ENCODE peak calls at places on chromosomes 11 and 22, in seven cellular contexts. N is IMR-90, Z is esophagus squamous epithelium, A is transverse colon, B is heart right ventricle, P is cardiac muscle cell, V is mammary epithelial cell. F is an unnamed sample. For H3K4me1, the result is how much of the 10 kb centered on the place peaks cover.

GRCh38 chr22:46846154-46846831 is 83.8 kb downstream of the TBC1D22A start:
- DNase-seq in P (no peak), B (no peak), A (no peak), N (peak), V (peak), Z (no peak), F (no peak)

GRCh38 chr22:20656516-20656901 is 117.4 kb upstream of the SERPIND1 start:
- DNase-seq in N (no peak), Z (no peak), A (no peak), V (no peak), P (no peak), B (no peak), F (no peak)

GRCh38 chr22:42769574-42770447 is 49.1 kb upstream of the A4GALT start:
- DNase-seq in N (peak), Z (no peak), B (peak), V (no peak), P (peak), A (peak), F (peak)

GRCh38 chr11:121795206-121795605 is 320.8 kb downstream of the BLID start:
- DNase-seq in V (no peak), B (no peak), P (no peak), A (no peak), N (no peak), Z (no peak), F (no peak)

GRCh38 chr11:131885371-131885770 is 515.0 kb downstream of the NTM start:
- DNase-seq in Z (no peak), V (no peak), P (no peak), B (no peak), N (no peak), A (no peak), F (no peak)

GRCh38 chr22:47248925-47249324 is 486.5 kb downstream of the TBC1D22A start:
- DNase-seq in N (no peak), V (no peak), P (no peak), A (no peak), Z (no peak), B (no peak), F (no peak)

GRCh38 chr11:84922212-84922805 is 704.8 kb downstream of the DLG2 start:
- DNase-seq in Z (no peak), A (no peak), V (no peak), N (no peak), P (no peak), B (no peak), F (no peak)

GRCh38 chr11:9065614-9066431 is 25.6 kb downstream of the SCUBE2 start:
- DNase-seq in Z (no peak), P (peak), B (no peak), N (peak), A (no peak), V (no peak), F (no peak)

GRCh38 chr11:4025248-4025956 is 69.2 kb upstream of the RRM1 start:
- DNase-seq in P (peak), N (peak), V (peak), Z (no peak), A (no peak), B (no peak), F (no peak)

GRCh38 chr22:27802389-27803079 is 978 bp upstream of the MN1 start:
- DNase-seq in V (no peak), B (no peak), Z (no peak), N (no peak), A (no peak), P (no peak), F (no peak)

GRCh38 chr11:9735236-9735635 is 71.4 kb downstream of the SWAP70 start:
- DNase-seq in A (no peak), V (no peak), N (no peak), B (no peak), P (no peak), Z (no peak), F (no peak)

GRCh38 chr11:109862808-109863207 is 230.4 kb upstream of the ZC3H12C start:
- DNase-seq in V (no peak), P (no peak), A (no peak), N (no peak), Z (no peak), B (no peak), F (no peak)

GRCh38 chr11:36071917-36072500 is 128.1 kb downstream of the LDLRAD3 start:
- DNase-seq in P (no peak), V (no peak), N (no peak), B (no peak), A (no peak), Z (no peak), F (no peak)

GRCh38 chr11:36077368-36077767 is 133.5 kb downstream of the LDLRAD3 start:
- DNase-seq in A (no peak), B (no peak), Z (no peak), N (no peak), V (no peak), P (no peak), F (no peak)

GRCh38 chr11:36070215-36070976 is 126.5 kb downstream of the LDLRAD3 start:
- DNase-seq in Z (no peak), V (no peak), P (no peak), N (no peak), B (no peak), A (no peak), F (no peak)

GRCh38 chr11:36075053-36075452 is 131.2 kb downstream of the LDLRAD3 start:
- DNase-seq in P (peak), N (peak), V (peak), A (no peak), Z (no peak), B (no peak), F (no peak)

GRCh38 chr11:36073411-36074203 is 129.7 kb downstream of the LDLRAD3 start:
- DNase-seq in B (peak), V (peak), P (peak), A (no peak), Z (no peak), N (peak), F (peak)
- H3K27ac ChIP-seq in B (no peak), V (no peak), P (no peak), A (no peak), Z (peak), N (peak), F (no peak)

DNA sequence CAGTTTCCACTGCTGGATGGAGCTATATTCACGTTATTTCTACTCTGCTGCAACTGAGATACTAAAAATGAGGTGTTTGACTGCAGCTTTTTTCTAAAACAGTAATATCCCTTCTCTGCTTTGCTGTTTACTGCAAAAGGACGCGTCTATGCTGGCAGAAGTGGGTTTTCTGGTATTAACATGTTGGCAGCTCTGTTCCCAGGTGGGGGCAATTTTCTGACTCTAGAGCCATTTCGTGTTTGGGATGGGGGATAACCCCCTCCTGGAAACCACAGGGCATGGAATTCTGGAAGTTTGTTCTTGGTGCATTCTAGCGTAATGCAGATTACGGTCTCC is 4.9 kb downstream of the GRK2 start:
- DNase-seq in N (no peak), A (no peak), V (no peak), B (no peak), Z (no peak), P (no peak), F (no peak)
- H3K4me1 ChIP-seq in N (under half), A (half or more), V (under half), B (half or more), Z (half or more), P (under half), F (under half)

DNA sequence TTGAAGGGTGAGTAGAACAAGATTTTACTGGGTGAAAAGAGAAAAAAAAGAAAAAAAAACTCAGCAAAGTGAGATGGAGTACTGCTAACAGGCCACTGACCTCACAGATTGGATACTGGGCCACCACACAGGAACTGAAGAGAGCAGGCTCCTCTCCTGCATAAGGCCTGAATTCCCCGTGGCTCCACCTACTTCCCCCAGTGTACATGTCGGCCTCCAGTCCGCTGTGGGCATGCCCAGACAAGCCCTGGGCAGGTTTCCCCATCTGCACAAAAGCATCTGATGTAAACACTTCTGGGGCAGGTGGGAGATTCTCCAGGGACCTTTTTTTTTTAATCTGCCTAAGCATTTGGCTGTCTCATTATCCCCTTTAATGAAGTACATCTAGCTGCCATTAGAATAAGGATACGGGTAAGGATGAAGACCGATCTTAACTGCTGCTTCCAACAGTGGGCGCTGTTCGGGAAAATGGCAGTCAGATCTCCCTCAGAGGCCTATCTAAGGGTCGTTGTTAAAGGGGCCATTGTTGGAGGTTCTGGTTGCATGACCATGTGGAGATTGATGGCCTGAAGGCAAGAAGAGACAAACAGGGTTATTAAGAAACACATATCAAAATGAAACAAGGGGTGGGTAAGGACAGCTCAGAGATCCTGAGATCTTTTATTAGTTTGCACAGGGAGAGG is 48.5 kb downstream of the MS4A13 start:
- DNase-seq in V (peak), N (no peak), A (no peak), P (no peak), Z (no peak), B (no peak), F (no peak)
- TF ChIP-seq CTCF in V (no peak), N (no peak), A (no peak), P (no peak), Z (no peak), B (no peak), F (no peak)

DNA sequence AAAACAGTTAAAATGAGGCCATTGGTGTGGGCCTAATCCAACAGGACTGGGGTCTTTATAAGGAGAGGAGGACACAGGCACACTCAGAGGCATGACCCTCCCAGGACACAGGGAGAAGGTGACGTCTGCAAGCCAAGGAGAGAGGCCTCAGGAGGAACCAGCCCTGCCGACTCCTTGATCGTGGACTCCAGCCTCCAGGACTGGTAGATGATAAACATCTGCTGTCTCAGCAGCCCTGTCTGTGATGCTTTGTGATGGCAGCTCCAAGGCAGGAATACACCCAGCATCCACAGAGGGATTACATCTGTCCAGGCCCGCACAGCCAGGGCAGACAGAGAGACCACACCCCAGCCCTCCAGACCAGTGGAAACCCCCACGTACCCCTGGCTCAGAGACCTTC is 18.4 kb downstream of the CDKN1C start:
- DNase-seq in N (no peak), Z (no peak), V (no peak), A (no peak), B (no peak), P (no peak), F (no peak)
- H3K27ac ChIP-seq in N (no peak), Z (no peak), V (no peak), A (no peak), B (no peak), P (no peak), F (no peak)

GRCh38 chr11:2690596-2691354 is 9.0 kb downstream of the KCNQ1OT1 start:
- DNase-seq in V (no peak), A (no peak), N (no peak), Z (no peak), B (no peak), P (no peak), F (peak)

GRCh38 chr11:2689551-2690260 is 10.1 kb downstream of the KCNQ1OT1 start:
- DNase-seq in P (no peak), Z (no peak), B (no peak), V (no peak), A (no peak), N (no peak), F (peak)

GRCh38 chr11:2691991-2692841 is 7.6 kb downstream of the KCNQ1OT1 start:
- DNase-seq in Z (no peak), N (no peak), B (no peak), P (no peak), V (no peak), A (no peak), F (peak)

GRCh38 chr11:2690261-2690575 is 9.6 kb downstream of the KCNQ1OT1 start:
- DNase-seq in A (no peak), Z (no peak), P (no peak), B (no peak), V (no peak), N (no peak), F (peak)

DNA sequence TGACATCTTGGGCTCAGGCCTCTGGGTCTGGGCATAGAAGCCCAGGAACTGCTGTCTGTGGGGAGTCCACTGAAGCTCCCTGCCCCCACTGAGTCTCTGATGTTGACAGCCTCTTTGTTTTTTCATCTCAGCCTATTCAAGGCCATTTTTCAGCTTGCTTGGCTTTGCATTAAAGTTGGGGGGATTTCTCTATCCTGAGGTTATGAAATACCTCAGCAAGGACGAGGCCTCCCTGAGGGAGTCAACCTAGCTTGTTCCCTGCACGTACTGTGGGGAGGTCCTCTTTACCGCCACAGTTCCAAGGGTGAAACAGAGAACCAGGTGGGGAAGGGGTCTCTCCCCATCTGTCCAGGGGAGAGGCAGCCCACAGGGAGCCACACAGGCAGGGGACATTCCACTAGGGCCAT is 8.4 kb downstream of the KCNQ1OT1 start:
- DNase-seq in P (no peak), V (no peak), N (no peak), B (no peak), Z (no peak), A (no peak), F (peak)
- H3K4me1 ChIP-seq in P (half or more), V (under half), N (under half), B (under half), Z (half or more), A (under half), F (half or more)

GRCh38 chr11:27719575-27719925 is 19.3 kb upstream of the BDNF start:
- DNase-seq in A (no peak), B (no peak), V (no peak), Z (no peak), P (no peak), N (no peak), F (no peak)

GRCh38 chr11:27722117-27722844 is 22.0 kb upstream of the BDNF start:
- DNase-seq in P (peak), N (peak), B (no peak), V (peak), A (peak), Z (no peak), F (no peak)

GRCh38 chr11:27721505-27722116 is 21.4 kb upstream of the BDNF start:
- DNase-seq in P (no peak), V (no peak), A (no peak), B (no peak), Z (no peak), N (no peak), F (no peak)

GRCh38 chr11:27718853-27719574 is 18.8 kb upstream of the BDNF start:
- DNase-seq in Z (no peak), B (peak), P (peak), A (peak), N (peak), V (no peak), F (no peak)

GRCh38 chr11:27720277-27720830 is 20.1 kb upstream of the BDNF start:
- DNase-seq in V (peak), N (peak), P (peak), Z (no peak), A (peak), B (no peak), F (no peak)
- TF ChIP-seq CTCF in V (no peak), N (peak), P (peak), Z (no peak), A (no peak), B (no peak), F (no peak)

GRCh38 chr22:39361495-39361894 is 11.7 kb downstream of the SYNGR1 start:
- DNase-seq in N (no peak), B (no peak), P (no peak), A (no peak), V (no peak), Z (no peak), F (no peak)

GRCh38 chr22:39363751-39364484 is 14.1 kb downstream of the SYNGR1 start:
- DNase-seq in P (peak), B (no peak), A (no peak), Z (no peak), V (no peak), N (no peak), F (no peak)

GRCh38 chr22:39362271-39362670 is 12.5 kb downstream of the SYNGR1 start:
- DNase-seq in V (no peak), A (no peak), Z (no peak), P (no peak), B (no peak), N (no peak), F (no peak)

GRCh38 chr22:39364646-39365405 is 15.0 kb downstream of the SYNGR1 start:
- DNase-seq in N (no peak), B (no peak), P (no peak), V (no peak), A (no peak), Z (no peak), F (no peak)

GRCh38 chr22:39362932-39363331 is 13.1 kb downstream of the SYNGR1 start:
- DNase-seq in A (no peak), B (no peak), N (no peak), P (no peak), Z (no peak), V (no peak), F (no peak)
- H3K27ac ChIP-seq in A (no peak), B (no peak), N (no peak), P (no peak), Z (peak), V (no peak), F (peak)

F was measured in ovary.